ENCODE peak calls at places on chromosomes 1 and 21, in nine cellular contexts. N is prostate gland; I is T47D; G is NCI-H748 treated with DMSO at 0.1 percent for 48 hours; A is NCI-H1436; R is activated naive CD8-positive, alpha-beta T cell treated with anti-CD3 and anti-CD28 coated beads for 36 hours; C is heart right ventricle; E is AG04449; L is activated T-cell treated with anti-CD3 and anti-CD28 coated beads, Interleukin-2, amount 50 U/mL, for 72 hours. T is an unnamed sample.
A peak's percentile ranks its signal among the peaks of the same experiment; 100 is the strongest.

GRCh38 chr1:16212251-16212961 is at the start of gene ARHGEF19:
- DNase-seq in C (no peak), E (no peak), G (peak; percentile 48), I (no peak), R (no peak), N (peak; percentile 80), L (no peak), A (peak; percentile 33), T (no peak)

GRCh38 chr1:222909586-222909985 is 94.7 kb downstream of the DISP1 start:
- DNase-seq in I (no peak), L (no peak), E (no peak), N (no peak), G (no peak), C (peak; percentile 20), R (no peak), A (no peak), T (peak; percentile 81)

GRCh38 chr1:148315081-148315811 is 163.2 kb upstream of the NBPF11 start:
- DNase-seq in N (no peak), I (no peak), L (no peak), C (no peak), E (no peak), G (no peak), A (no peak), R (no peak), T (no peak)

GRCh38 chr1:27366411-27367159 is at the start of gene MAP3K6:
- DNase-seq in A (peak; percentile 70), E (no peak), C (peak; percentile 90), L (peak; percentile 73), I (peak; percentile 76), G (peak; percentile 4), R (peak; percentile 49), N (peak; percentile 93), T (peak; percentile 86)

GRCh38 chr1:176177764-176178163 is 29.3 kb downstream of the COP1 start:
- DNase-seq in E (no peak), G (no peak), R (no peak), A (no peak), I (no peak), N (no peak), L (no peak), C (no peak), T (no peak)

GRCh38 chr1:42928859-42929258 is 29.8 kb downstream of the SLC2A1 start:
- DNase-seq in C (no peak), E (no peak), L (no peak), G (no peak), I (no peak), N (no peak), R (no peak), A (no peak), T (no peak)

GRCh38 chr1:74964508-74964907 is 169.7 kb upstream of the LHX8 start:
- DNase-seq in A (peak; percentile 90), R (no peak), N (no peak), E (no peak), I (no peak), C (no peak), L (no peak), G (peak; percentile 99), T (no peak)

GRCh38 chr1:115757286-115757810 is 11.2 kb downstream of the CASQ2 start:
- DNase-seq in R (no peak), E (no peak), G (no peak), C (no peak), A (no peak), I (no peak), N (no peak), L (no peak), T (no peak)

GRCh38 chr1:202578001-202578500 is 132.2 kb downstream of the SYT2 start:
- DNase-seq in C (no peak), I (no peak), L (no peak), G (no peak), N (no peak), A (no peak), E (peak; percentile 60), R (no peak), T (no peak)

GRCh38 chr1:16072616-16073484 is 601 bp downstream of the FAM131C start:
- DNase-seq in R (peak; percentile 14), C (no peak), A (no peak), G (no peak), N (no peak), L (no peak), I (no peak), E (no peak), T (no peak)

GRCh38 chr1:223846668-223847007 is 891 bp upstream of the TP53BP2 start:
- DNase-seq in C (peak; percentile 26), A (peak; percentile 12), G (no peak), I (no peak), E (no peak), L (no peak), R (no peak), N (peak; percentile 37), T (peak; percentile 25)

GRCh38 chr1:37952738-37953137 is 5.9 kb upstream of the INPP5B start:
- DNase-seq in A (no peak), I (no peak), C (no peak), N (no peak), E (no peak), L (no peak), R (no peak), G (no peak), T (no peak)

GRCh38 chr1:8814870-8815269 is 2.6 kb downstream of the RERE start:
- DNase-seq in A (no peak), C (no peak), R (no peak), N (no peak), E (no peak), I (no peak), L (no peak), G (peak; percentile 55), T (no peak)

GRCh38 chr1:58204284-58204683 is 342.2 kb downstream of the OMA1 start:
- DNase-seq in C (no peak), R (no peak), N (no peak), L (no peak), A (no peak), I (no peak), G (no peak), E (no peak), T (peak; percentile 9)

GRCh38 chr1:246573481-246573880 is 7.2 kb downstream of the CNST start:
- DNase-seq in R (no peak), L (no peak), C (no peak), E (no peak), A (no peak), N (no peak), G (no peak), I (no peak), T (no peak)

GRCh38 chr1:50735443-50735842 is 224.6 kb downstream of the FAF1 start:
- DNase-seq in N (no peak), R (no peak), C (no peak), A (peak; percentile 13), E (no peak), I (peak; percentile 4), G (peak; percentile 12), L (no peak), T (peak; percentile 34)

GRCh38 chr1:60709426-60709825 is 372.9 kb upstream of the NFIA start:
- DNase-seq in I (no peak), R (no peak), G (no peak), A (no peak), N (no peak), C (no peak), L (no peak), E (no peak), T (no peak)

GRCh38 chr21:29238052-29238966 is 60.4 kb upstream of the BACH1 start:
- DNase-seq in A (no peak), E (peak; percentile 70), I (no peak), N (no peak), R (no peak), C (no peak), L (no peak), G (no peak), T (no peak)

GRCh38 chr1:201456499-201457309 is 12.3 kb downstream of the PHLDA3 start:
- DNase-seq in L (no peak), A (no peak), N (peak; percentile 58), G (no peak), E (peak; percentile 96), I (no peak), R (no peak), C (peak; percentile 43), T (peak; percentile 91)

GRCh38 chr1:104636581-104636980 is 886.9 kb downstream of the AMY1C start:
- DNase-seq in C (no peak), G (peak; percentile 26), E (no peak), R (no peak), N (no peak), L (no peak), I (no peak), A (no peak), T (no peak)

GRCh38 chr21:34511154-34511553 is 856 bp downstream of the KCNE1 start:
- DNase-seq in L (no peak), R (no peak), E (no peak), G (peak; percentile 0), N (no peak), I (no peak), C (no peak), A (no peak), T (peak; percentile 12)

GRCh38 chr1:203440780-203441179 is 34.8 kb upstream of the PRELP start:
- DNase-seq in E (peak; percentile 37), C (peak; percentile 73), I (peak; percentile 75), A (peak; percentile 24), R (no peak), N (peak; percentile 76), L (peak; percentile 5), G (no peak), T (peak; percentile 93)

GRCh38 chr1:162444903-162445302 is 33.0 kb upstream of the SH2D1B start:
- DNase-seq in L (no peak), N (no peak), I (no peak), R (no peak), E (no peak), G (no peak), A (no peak), C (no peak), T (no peak)

GRCh38 chr1:5955479-5955977 is 36.7 kb downstream of the NPHP4 start:
- DNase-seq in C (no peak), L (peak; percentile 15), I (no peak), R (no peak), E (no peak), N (no peak), G (no peak), A (no peak), T (no peak)

GRCh38 chr1:58573138-58573537 is 3.9 kb downstream of the TACSTD2 start:
- DNase-seq in L (no peak), A (no peak), C (no peak), I (no peak), E (no peak), G (no peak), R (no peak), N (no peak), T (no peak)

GRCh38 chr1:114008352-114009041 is 29.2 kb downstream of the OLFML3 start:
- DNase-seq in C (no peak), L (no peak), R (no peak), E (no peak), N (no peak), A (no peak), I (no peak), G (no peak), T (no peak)

GRCh38 chr1:85171721-85172120 is 29.1 kb downstream of the SYDE2 start:
- DNase-seq in C (no peak), I (no peak), L (no peak), G (no peak), N (no peak), R (no peak), A (no peak), E (no peak), T (no peak)

GRCh38 chr1:228151526-228151925 is 1.8 kb downstream of the GJC2 start:
- DNase-seq in G (no peak), R (no peak), I (no peak), L (no peak), A (no peak), C (peak; percentile 19), E (no peak), N (no peak), T (no peak)

GRCh38 chr1:175338447-175339135 is 146.0 kb upstream of the KIAA0040 start:
- DNase-seq in L (peak; percentile 61), E (no peak), I (no peak), N (no peak), A (peak; percentile 1), R (peak; percentile 53), G (peak; percentile 1), C (no peak), T (no peak)

T was measured in AG08395.